ENCODE peak calls at places on chromosome 21, in nine cellular contexts. X is heart right ventricle; R is fibroblast of the aortic adventitia; Y is RPMI7951; N is BJ; K is stimulated activated naive CD4-positive, alpha-beta T cell; J is foreskin fibroblast; M is activated T-helper 1 cell treated with anti-CD3 and anti-CD28 coated beads, Interleukin-12 subunit alpha, Interleukin-12 subunit beta, Interleukin-2, Interleukin-4 antibody, amounts not matched to agents 30 ng/mL and 10 ng/mL and 1 ng/mL, durations not matched to agents 14 hours and 24 hours and 36 hours; Z is aorta. C is an unnamed sample.

GRCh38 chr21:45882641-45883040 is 98.9 kb upstream of the COL6A1 start:
- DNase-seq in Z (no peak), N (no peak), J (no peak), M (no peak), R (no peak), Y (no peak), X (no peak), K (no peak), C (no peak)

GRCh38 chr21:42997053-42997452 is 22.7 kb downstream of the PKNOX1 start:
- DNase-seq in K (no peak), N (peak), Z (peak), M (no peak), X (peak), R (peak), Y (peak), J (peak), C (no peak)

GRCh38 chr21:45839274-45839673 is 142.3 kb upstream of the COL6A1 start:
- DNase-seq in M (no peak), Y (peak), X (no peak), R (no peak), N (peak), Z (no peak), J (peak), K (no peak), C (no peak)

GRCh38 chr21:44991538-44992483 is 52.0 kb downstream of the SLX9 start:
- DNase-seq in X (peak), N (no peak), Z (peak), R (no peak), Y (no peak), M (no peak), K (no peak), J (peak), C (no peak)

GRCh38 chr21:34029724-34030528 is 43.5 kb upstream of the MRPS6 start:
- DNase-seq in Z (peak), X (no peak), J (peak), N (no peak), M (peak), Y (peak), R (peak), K (peak), C (no peak)

GRCh38 chr21:27571706-27572105 is 604.8 kb upstream of the ADAMTS5 start:
- DNase-seq in J (peak), N (peak), K (no peak), M (no peak), Y (peak), X (no peak), Z (no peak), R (no peak), C (no peak)

GRCh38 chr21:42737969-42738590 is 84.7 kb downstream of the PDE9A start:
- DNase-seq in Z (no peak), X (peak), K (peak), M (peak), R (peak), N (no peak), J (no peak), Y (no peak), C (peak)

GRCh38 chr21:36194024-36194423 is 37.4 kb downstream of the DOP1B start:
- DNase-seq in M (no peak), Y (no peak), N (no peak), J (peak), X (no peak), Z (no peak), R (no peak), K (no peak), C (no peak)

GRCh38 chr21:42565206-42565810 is 51.7 kb downstream of the SLC37A1 start:
- DNase-seq in R (no peak), X (no peak), N (no peak), Y (no peak), J (no peak), M (no peak), Z (peak), K (no peak), C (no peak)

GRCh38 chr21:45972353-45972715 is 9.2 kb upstream of the COL6A1 start:
- DNase-seq in K (no peak), X (peak), Z (peak), Y (peak), R (no peak), J (peak), N (no peak), M (no peak), C (no peak)

GRCh38 chr21:41460578-41461527 is 34.8 kb downstream of the MX1 start:
- DNase-seq in K (peak), J (peak), X (peak), Y (peak), Z (peak), N (no peak), R (peak), M (peak), C (no peak)

GRCh38 chr21:44757731-44758130 is 43.9 kb downstream of the UBE2G2 start:
- DNase-seq in Z (no peak), Y (no peak), J (no peak), M (no peak), R (no peak), X (no peak), N (no peak), K (no peak), C (no peak)

GRCh38 chr21:15669247-15669646 is 60.5 kb upstream of the USP25 start:
- DNase-seq in J (peak), K (no peak), M (no peak), X (no peak), Z (no peak), Y (no peak), N (no peak), R (peak), C (no peak)

GRCh38 chr21:33858672-33859372 is 56.8 kb downstream of the ATP5PO start:
- DNase-seq in R (peak), M (no peak), J (no peak), Z (peak), K (no peak), N (no peak), Y (no peak), X (no peak), C (no peak)

GRCh38 chr21:22125581-22125980 is 1127.4 kb downstream of the NCAM2 start:
- DNase-seq in N (no peak), M (no peak), Z (no peak), Y (no peak), K (no peak), J (no peak), X (no peak), R (no peak), C (no peak)

GRCh38 chr21:35136106-35136505 is 87.0 kb upstream of the RUNX1 start:
- DNase-seq in J (no peak), M (no peak), Y (no peak), R (no peak), Z (no peak), K (no peak), N (no peak), X (no peak), C (no peak)

GRCh38 chr21:25929859-25930520 is 195.2 kb downstream of the GABPA start:
- DNase-seq in N (no peak), Z (no peak), K (no peak), J (peak), X (no peak), Y (peak), R (peak), M (no peak), C (no peak)

GRCh38 chr21:16979574-16979973 is 533.3 kb upstream of the CXADR start:
- DNase-seq in N (no peak), M (no peak), Y (no peak), J (no peak), Z (no peak), R (no peak), X (no peak), K (no peak), C (no peak)

GRCh38 chr21:42844411-42845113 is 34.8 kb downstream of the WDR4 start:
- DNase-seq in J (no peak), K (no peak), M (no peak), N (no peak), R (no peak), X (peak), Y (no peak), Z (no peak), C (no peak)

GRCh38 chr21:37509802-37510393 is 143.3 kb downstream of the DYRK1A start:
- DNase-seq in Y (peak), R (peak), J (peak), N (no peak), X (no peak), Z (no peak), M (no peak), K (no peak), C (no peak)

GRCh38 chr21:28657576-28657975 is 335.1 kb downstream of the LTN1 start:
- DNase-seq in Z (no peak), N (no peak), R (peak), K (no peak), M (no peak), X (no peak), J (no peak), Y (no peak), C (no peak)

GRCh38 chr21:42524341-42525227 is 10.9 kb downstream of the SLC37A1 start:
- DNase-seq in Z (peak), R (peak), J (peak), K (no peak), Y (peak), X (peak), M (no peak), N (peak), C (no peak)

GRCh38 chr21:33109574-33110339 is 39.8 kb downstream of the OLIG1 start:
- DNase-seq in K (peak), R (no peak), N (no peak), M (no peak), Y (no peak), Z (no peak), X (no peak), J (no peak), C (peak)

GRCh38 chr21:34639882-34640788 is 25.2 kb upstream of the RCAN1 start:
- DNase-seq in X (no peak), K (peak), N (no peak), R (peak), Z (no peak), Y (peak), M (peak), J (peak), C (no peak)

GRCh38 chr21:44687671-44688070 is 5.7 kb upstream of the KRTAP12-1 start:
- DNase-seq in J (no peak), N (no peak), K (no peak), M (no peak), Z (no peak), Y (no peak), X (no peak), R (no peak), C (no peak)

GRCh38 chr21:37337179-37337578 is 29.4 kb upstream of the DYRK1A start:
- DNase-seq in K (no peak), J (no peak), Z (no peak), X (no peak), N (no peak), R (no peak), Y (no peak), M (no peak), C (no peak)

GRCh38 chr21:36028127-36029069 is 31.9 kb downstream of the SETD4 start:
- DNase-seq in Z (peak), X (peak), Y (peak), N (no peak), J (peak), R (peak), K (peak), M (peak), C (no peak)

GRCh38 chr21:34307991-34308532 is 55.7 kb upstream of the KCNE2 start:
- DNase-seq in R (no peak), Z (no peak), Y (no peak), N (no peak), J (no peak), K (no peak), X (no peak), M (no peak), C (no peak)

GRCh38 chr21:40602105-40602504 is 244.9 kb downstream of the DSCAM start:
- DNase-seq in R (no peak), X (peak), Y (no peak), N (no peak), Z (peak), J (no peak), K (no peak), M (no peak), C (no peak)

GRCh38 chr21:42461881-42462877 is 33.8 kb downstream of the RSPH1 start:
- DNase-seq in R (no peak), K (no peak), Y (no peak), N (no peak), M (no peak), Z (no peak), X (no peak), J (no peak), C (no peak)

GRCh38 chr21:38822754-38823374 is 17.1 kb downstream of the ETS2 start:
- DNase-seq in N (no peak), R (no peak), Y (no peak), J (no peak), K (no peak), M (no peak), X (no peak), Z (peak), C (no peak)

GRCh38 chr21:43740497-43741156 is 21.7 kb downstream of the PDXK start:
- DNase-seq in X (no peak), R (no peak), Y (peak), M (no peak), K (no peak), N (no peak), J (peak), Z (no peak), C (no peak)

GRCh38 chr21:42746593-42747266 is 93.3 kb downstream of the PDE9A start:
- DNase-seq in X (no peak), N (no peak), Z (peak), Y (no peak), R (no peak), J (no peak), M (peak), K (peak), C (peak)

GRCh38 chr21:17602874-17603273 is 9.8 kb downstream of the BTG3 start:
- DNase-seq in N (no peak), M (no peak), X (no peak), J (peak), Y (peak), K (no peak), R (peak), Z (no peak), C (no peak)

GRCh38 chr21:35697321-35697808 is 363.0 kb downstream of the SETD4 start:
- DNase-seq in R (peak), J (peak), Y (peak), K (peak), X (peak), N (no peak), Z (peak), M (no peak), C (no peak)

GRCh38 chr21:36297938-36298572 is 21.9 kb upstream of the MORC3 start:
- DNase-seq in R (peak), Y (peak), M (peak), X (no peak), N (no peak), J (peak), Z (peak), K (peak), C (peak)

GRCh38 chr21:14771587-14771986 is 225.5 kb upstream of the SAMSN1 start:
- DNase-seq in M (no peak), Y (no peak), R (no peak), K (no peak), N (no peak), X (no peak), Z (no peak), J (no peak), C (no peak)